ENCODE peak calls at places on chromosomes 1 and 21, in eight cellular contexts. G, R, S, W, Q, E, Y and B are unnamed samples.

GRCh38 chr1:15158506-15159165 is 5.1 kb downstream of the TMEM51 start:
- DNase-seq in G (no peak), R (no peak), S (no peak), W (peak), Q (peak), E (no peak), Y (no peak), B (no peak)

GRCh38 chr1:220764757-220765156 is 16.6 kb downstream of the MTARC2 start:
- DNase-seq in G (no peak), R (no peak), S (no peak), W (no peak), Q (no peak), E (no peak), Y (no peak), B (no peak)

GRCh38 chr1:65386452-65386851 is 34.0 kb upstream of the LEPR start:
- DNase-seq in G (no peak), R (no peak), S (no peak), W (no peak), Q (no peak), E (no peak), Y (no peak), B (no peak)

GRCh38 chr21:26964379-26964778 is 2.5 kb downstream of the ADAMTS5 start:
- DNase-seq in G (no peak), R (no peak), S (no peak), W (peak), Q (no peak), E (no peak), Y (no peak), B (no peak)

GRCh38 chr1:39214714-39214997 is 10.2 kb downstream of the MACF1 start:
- DNase-seq in G (no peak), R (no peak), S (no peak), W (no peak), Q (no peak), E (no peak), Y (no peak), B (no peak)

GRCh38 chr1:4171480-4172450 is 271.7 kb upstream of the C1orf174 start:
- DNase-seq in G (no peak), R (no peak), S (peak), W (no peak), Q (no peak), E (no peak), Y (peak), B (peak)

GRCh38 chr1:247118946-247119446 is 14.8 kb upstream of the ZNF669 start:
- DNase-seq in G (no peak), R (no peak), S (peak), W (peak), Q (peak), E (peak), Y (peak), B (peak)

GRCh38 chr1:240720891-240721450 is 109.0 kb upstream of the GREM2 start:
- DNase-seq in G (no peak), R (no peak), S (no peak), W (peak), Q (no peak), E (no peak), Y (no peak), B (no peak)

GRCh38 chr1:27476222-27476621 is 13.7 kb downstream of the WASF2 start:
- DNase-seq in G (no peak), R (no peak), S (no peak), W (no peak), Q (no peak), E (no peak), Y (no peak), B (no peak)

GRCh38 chr1:19344372-19344810 is 32.3 kb downstream of the SLC66A1 start:
- DNase-seq in G (peak), R (peak), S (peak), W (peak), Q (no peak), E (peak), Y (peak), B (peak)

GRCh38 chr1:18326171-18326950 is 154.4 kb upstream of the KLHDC7A start:
- DNase-seq in G (no peak), R (no peak), S (no peak), W (peak), Q (no peak), E (no peak), Y (no peak), B (no peak)

GRCh38 chr1:45922374-45922773 is 119.0 kb downstream of the MAST2 start:
- DNase-seq in G (no peak), R (no peak), S (no peak), W (no peak), Q (no peak), E (no peak), Y (no peak), B (no peak)

GRCh38 chr1:234608720-234609527 is 1.1 kb downstream of the IRF2BP2 start:
- DNase-seq in G (peak), R (no peak), S (no peak), W (peak), Q (no peak), E (peak), Y (peak), B (no peak)

GRCh38 chr1:179923044-179923443 is 31.6 kb upstream of the CEP350 start:
- DNase-seq in G (no peak), R (no peak), S (no peak), W (no peak), Q (no peak), E (no peak), Y (no peak), B (no peak)

GRCh38 chr1:961132-961652 is 808 bp downstream of the KLHL17 start:
- DNase-seq in G (no peak), R (no peak), S (no peak), W (no peak), Q (no peak), E (peak), Y (peak), B (peak)

GRCh38 chr1:159474926-159475325 is 35.4 kb downstream of the OR10J1 start:
- DNase-seq in G (no peak), R (no peak), S (no peak), W (no peak), Q (no peak), E (no peak), Y (no peak), B (no peak)

GRCh38 chr1:7469255-7469938 is 301.7 kb upstream of the VAMP3 start:
- DNase-seq in G (no peak), R (no peak), S (no peak), W (peak), Q (no peak), E (no peak), Y (no peak), B (no peak)

GRCh38 chr1:63624911-63625310 is 31.7 kb downstream of the PGM1 start:
- DNase-seq in G (no peak), R (no peak), S (no peak), W (peak), Q (no peak), E (no peak), Y (no peak), B (no peak)

GRCh38 chr1:165153182-165153581 is 203.3 kb downstream of the LMX1A start:
- DNase-seq in G (no peak), R (no peak), S (no peak), W (no peak), Q (no peak), E (no peak), Y (no peak), B (no peak)